ENCODE peak calls at places on chromosomes 13 and 19, in eight cellular contexts. One of them, this sample, is unnamed.

GRCh38 chr19:7722231-7722651 is 9.7 kb downstream of the CLEC4G start:
- DNase-seq in stimulated activated naive CD8-positive, alpha-beta T cell treated with anti-CD3 and anti-CD28 coated beads, Interleukin-15, Interleukin-2, amounts not matched to agents 100 U/mL and 50 U/mL, for 24 hours: no peak
- DNase-seq in T-helper 1 cell: no peak
- DNase-seq in stimulated activated CD4-positive, alpha-beta T cell treated with anti-CD3 and anti-CD28 coated beads, Interleukin-15, amount 100 ng/mL, for 1 hour: no peak
- DNase-seq in CD4-positive, alpha-beta T cell: no peak
- DNase-seq in cardiac muscle cell: no peak
- DNase-seq in tibial nerve: no peak
- DNase-seq in NCI-H1105: no peak
- DNase-seq in this sample: no peak

GRCh38 chr13:50576156-50576555 is 267.3 kb downstream of the DLEU7 start:
- DNase-seq in stimulated activated naive CD8-positive, alpha-beta T cell treated with anti-CD3 and anti-CD28 coated beads, Interleukin-15, Interleukin-2, amounts not matched to agents 100 U/mL and 50 U/mL, for 24 hours: no peak
- DNase-seq in T-helper 1 cell: no peak
- DNase-seq in stimulated activated CD4-positive, alpha-beta T cell treated with anti-CD3 and anti-CD28 coated beads, Interleukin-15, amount 100 ng/mL, for 1 hour: no peak
- DNase-seq in CD4-positive, alpha-beta T cell: no peak
- DNase-seq in cardiac muscle cell: no peak
- DNase-seq in tibial nerve: no peak
- DNase-seq in NCI-H1105: peak
- DNase-seq in this sample: peak

GRCh38 chr19:18340990-18341868 is 831 bp downstream of the PGPEP1 start:
- DNase-seq in stimulated activated naive CD8-positive, alpha-beta T cell treated with anti-CD3 and anti-CD28 coated beads, Interleukin-15, Interleukin-2, amounts not matched to agents 100 U/mL and 50 U/mL, for 24 hours: peak
- DNase-seq in T-helper 1 cell: peak
- DNase-seq in stimulated activated CD4-positive, alpha-beta T cell treated with anti-CD3 and anti-CD28 coated beads, Interleukin-15, amount 100 ng/mL, for 1 hour: peak
- DNase-seq in CD4-positive, alpha-beta T cell: peak
- DNase-seq in cardiac muscle cell: peak
- DNase-seq in tibial nerve: peak
- DNase-seq in NCI-H1105: peak
- DNase-seq in this sample: no peak

GRCh38 chr19:41554902-41555301 is 21.1 kb upstream of the CEACAM21 start:
- DNase-seq in stimulated activated naive CD8-positive, alpha-beta T cell treated with anti-CD3 and anti-CD28 coated beads, Interleukin-15, Interleukin-2, amounts not matched to agents 100 U/mL and 50 U/mL, for 24 hours: no peak
- DNase-seq in T-helper 1 cell: peak
- DNase-seq in stimulated activated CD4-positive, alpha-beta T cell treated with anti-CD3 and anti-CD28 coated beads, Interleukin-15, amount 100 ng/mL, for 1 hour: no peak
- DNase-seq in CD4-positive, alpha-beta T cell: no peak
- DNase-seq in cardiac muscle cell: no peak
- DNase-seq in tibial nerve: no peak
- DNase-seq in NCI-H1105: no peak
- DNase-seq in this sample: no peak

GRCh38 chr13:109448629-109449028 is 337.8 kb downstream of the IRS2 start:
- DNase-seq in stimulated activated naive CD8-positive, alpha-beta T cell treated with anti-CD3 and anti-CD28 coated beads, Interleukin-15, Interleukin-2, amounts not matched to agents 100 U/mL and 50 U/mL, for 24 hours: no peak
- DNase-seq in T-helper 1 cell: no peak
- DNase-seq in stimulated activated CD4-positive, alpha-beta T cell treated with anti-CD3 and anti-CD28 coated beads, Interleukin-15, amount 100 ng/mL, for 1 hour: no peak
- DNase-seq in CD4-positive, alpha-beta T cell: no peak
- DNase-seq in cardiac muscle cell: no peak
- DNase-seq in tibial nerve: no peak
- DNase-seq in NCI-H1105: no peak
- DNase-seq in this sample: no peak

GRCh38 chr19:2113436-2114211 is 16.9 kb downstream of the IZUMO4 start:
- DNase-seq in stimulated activated naive CD8-positive, alpha-beta T cell treated with anti-CD3 and anti-CD28 coated beads, Interleukin-15, Interleukin-2, amounts not matched to agents 100 U/mL and 50 U/mL, for 24 hours: no peak
- DNase-seq in T-helper 1 cell: no peak
- DNase-seq in stimulated activated CD4-positive, alpha-beta T cell treated with anti-CD3 and anti-CD28 coated beads, Interleukin-15, amount 100 ng/mL, for 1 hour: no peak
- DNase-seq in CD4-positive, alpha-beta T cell: no peak
- DNase-seq in cardiac muscle cell: no peak
- DNase-seq in tibial nerve: no peak
- DNase-seq in NCI-H1105: no peak
- DNase-seq in this sample: no peak

GRCh38 chr13:46586766-46587509 is 34.0 kb downstream of the LRCH1 start:
- DNase-seq in stimulated activated naive CD8-positive, alpha-beta T cell treated with anti-CD3 and anti-CD28 coated beads, Interleukin-15, Interleukin-2, amounts not matched to agents 100 U/mL and 50 U/mL, for 24 hours: no peak
- DNase-seq in T-helper 1 cell: no peak
- DNase-seq in stimulated activated CD4-positive, alpha-beta T cell treated with anti-CD3 and anti-CD28 coated beads, Interleukin-15, amount 100 ng/mL, for 1 hour: no peak
- DNase-seq in CD4-positive, alpha-beta T cell: no peak
- DNase-seq in cardiac muscle cell: no peak
- DNase-seq in tibial nerve: no peak
- DNase-seq in NCI-H1105: no peak
- DNase-seq in this sample: no peak

GRCh38 chr19:46378268-46378667 is 31.4 kb downstream of the PPP5C start:
- DNase-seq in stimulated activated naive CD8-positive, alpha-beta T cell treated with anti-CD3 and anti-CD28 coated beads, Interleukin-15, Interleukin-2, amounts not matched to agents 100 U/mL and 50 U/mL, for 24 hours: no peak
- DNase-seq in T-helper 1 cell: no peak
- DNase-seq in stimulated activated CD4-positive, alpha-beta T cell treated with anti-CD3 and anti-CD28 coated beads, Interleukin-15, amount 100 ng/mL, for 1 hour: no peak
- DNase-seq in CD4-positive, alpha-beta T cell: no peak
- DNase-seq in cardiac muscle cell: no peak
- DNase-seq in tibial nerve: no peak
- DNase-seq in NCI-H1105: peak
- DNase-seq in this sample: no peak

GRCh38 chr13:60617863-60618733 is 221.1 kb downstream of the TDRD3 start:
- DNase-seq in stimulated activated naive CD8-positive, alpha-beta T cell treated with anti-CD3 and anti-CD28 coated beads, Interleukin-15, Interleukin-2, amounts not matched to agents 100 U/mL and 50 U/mL, for 24 hours: no peak
- DNase-seq in T-helper 1 cell: no peak
- DNase-seq in stimulated activated CD4-positive, alpha-beta T cell treated with anti-CD3 and anti-CD28 coated beads, Interleukin-15, amount 100 ng/mL, for 1 hour: no peak
- DNase-seq in CD4-positive, alpha-beta T cell: no peak
- DNase-seq in cardiac muscle cell: peak
- DNase-seq in tibial nerve: peak
- DNase-seq in NCI-H1105: no peak
- DNase-seq in this sample: peak

GRCh38 chr19:43572172-43572588 is 3.1 kb downstream of the XRCC1 start:
- DNase-seq in stimulated activated naive CD8-positive, alpha-beta T cell treated with anti-CD3 and anti-CD28 coated beads, Interleukin-15, Interleukin-2, amounts not matched to agents 100 U/mL and 50 U/mL, for 24 hours: no peak
- DNase-seq in T-helper 1 cell: no peak
- DNase-seq in stimulated activated CD4-positive, alpha-beta T cell treated with anti-CD3 and anti-CD28 coated beads, Interleukin-15, amount 100 ng/mL, for 1 hour: no peak
- DNase-seq in CD4-positive, alpha-beta T cell: no peak
- DNase-seq in cardiac muscle cell: no peak
- DNase-seq in tibial nerve: no peak
- DNase-seq in NCI-H1105: no peak
- DNase-seq in this sample: no peak

GRCh38 chr13:113848431-113849260 is 15.2 kb downstream of the GAS6 start:
- DNase-seq in stimulated activated naive CD8-positive, alpha-beta T cell treated with anti-CD3 and anti-CD28 coated beads, Interleukin-15, Interleukin-2, amounts not matched to agents 100 U/mL and 50 U/mL, for 24 hours: no peak
- DNase-seq in T-helper 1 cell: no peak
- DNase-seq in stimulated activated CD4-positive, alpha-beta T cell treated with anti-CD3 and anti-CD28 coated beads, Interleukin-15, amount 100 ng/mL, for 1 hour: no peak
- DNase-seq in CD4-positive, alpha-beta T cell: no peak
- DNase-seq in cardiac muscle cell: no peak
- DNase-seq in tibial nerve: no peak
- DNase-seq in NCI-H1105: no peak
- DNase-seq in this sample: no peak

GRCh38 chr19:1610579-1610978 is 5.3 kb upstream of the UQCR11 start:
- DNase-seq in stimulated activated naive CD8-positive, alpha-beta T cell treated with anti-CD3 and anti-CD28 coated beads, Interleukin-15, Interleukin-2, amounts not matched to agents 100 U/mL and 50 U/mL, for 24 hours: no peak
- DNase-seq in T-helper 1 cell: no peak
- DNase-seq in stimulated activated CD4-positive, alpha-beta T cell treated with anti-CD3 and anti-CD28 coated beads, Interleukin-15, amount 100 ng/mL, for 1 hour: no peak
- DNase-seq in CD4-positive, alpha-beta T cell: no peak
- DNase-seq in cardiac muscle cell: no peak
- DNase-seq in tibial nerve: no peak
- DNase-seq in NCI-H1105: no peak
- DNase-seq in this sample: no peak

GRCh38 chr19:40799558-40800338 is 757 bp downstream of the EGLN2 start:
- DNase-seq in stimulated activated naive CD8-positive, alpha-beta T cell treated with anti-CD3 and anti-CD28 coated beads, Interleukin-15, Interleukin-2, amounts not matched to agents 100 U/mL and 50 U/mL, for 24 hours: peak
- DNase-seq in T-helper 1 cell: no peak
- DNase-seq in stimulated activated CD4-positive, alpha-beta T cell treated with anti-CD3 and anti-CD28 coated beads, Interleukin-15, amount 100 ng/mL, for 1 hour: no peak
- DNase-seq in CD4-positive, alpha-beta T cell: no peak
- DNase-seq in cardiac muscle cell: peak
- DNase-seq in tibial nerve: no peak
- DNase-seq in NCI-H1105: no peak
- DNase-seq in this sample: no peak

GRCh38 chr13:99182439-99182838 is 18.2 kb upstream of the UBAC2 start:
- DNase-seq in stimulated activated naive CD8-positive, alpha-beta T cell treated with anti-CD3 and anti-CD28 coated beads, Interleukin-15, Interleukin-2, amounts not matched to agents 100 U/mL and 50 U/mL, for 24 hours: no peak
- DNase-seq in T-helper 1 cell: no peak
- DNase-seq in stimulated activated CD4-positive, alpha-beta T cell treated with anti-CD3 and anti-CD28 coated beads, Interleukin-15, amount 100 ng/mL, for 1 hour: no peak
- DNase-seq in CD4-positive, alpha-beta T cell: no peak
- DNase-seq in cardiac muscle cell: no peak
- DNase-seq in tibial nerve: no peak
- DNase-seq in NCI-H1105: no peak
- DNase-seq in this sample: no peak

GRCh38 chr13:30963794-30964193 is 31.3 kb downstream of the TEX26 start:
- DNase-seq in stimulated activated naive CD8-positive, alpha-beta T cell treated with anti-CD3 and anti-CD28 coated beads, Interleukin-15, Interleukin-2, amounts not matched to agents 100 U/mL and 50 U/mL, for 24 hours: no peak
- DNase-seq in T-helper 1 cell: no peak
- DNase-seq in stimulated activated CD4-positive, alpha-beta T cell treated with anti-CD3 and anti-CD28 coated beads, Interleukin-15, amount 100 ng/mL, for 1 hour: no peak
- DNase-seq in CD4-positive, alpha-beta T cell: no peak
- DNase-seq in cardiac muscle cell: peak
- DNase-seq in tibial nerve: no peak
- DNase-seq in NCI-H1105: no peak
- DNase-seq in this sample: no peak

GRCh38 chr19:3132971-3133792 is 2.7 kb upstream of the GNA15 start:
- DNase-seq in stimulated activated naive CD8-positive, alpha-beta T cell treated with anti-CD3 and anti-CD28 coated beads, Interleukin-15, Interleukin-2, amounts not matched to agents 100 U/mL and 50 U/mL, for 24 hours: peak
- DNase-seq in T-helper 1 cell: peak
- DNase-seq in stimulated activated CD4-positive, alpha-beta T cell treated with anti-CD3 and anti-CD28 coated beads, Interleukin-15, amount 100 ng/mL, for 1 hour: peak
- DNase-seq in CD4-positive, alpha-beta T cell: peak
- DNase-seq in cardiac muscle cell: no peak
- DNase-seq in tibial nerve: peak
- DNase-seq in NCI-H1105: no peak
- DNase-seq in this sample: peak

GRCh38 chr19:7668842-7669241 is at the start of gene RETN:
- DNase-seq in stimulated activated naive CD8-positive, alpha-beta T cell treated with anti-CD3 and anti-CD28 coated beads, Interleukin-15, Interleukin-2, amounts not matched to agents 100 U/mL and 50 U/mL, for 24 hours: no peak
- DNase-seq in T-helper 1 cell: no peak
- DNase-seq in stimulated activated CD4-positive, alpha-beta T cell treated with anti-CD3 and anti-CD28 coated beads, Interleukin-15, amount 100 ng/mL, for 1 hour: no peak
- DNase-seq in CD4-positive, alpha-beta T cell: no peak
- DNase-seq in cardiac muscle cell: no peak
- DNase-seq in tibial nerve: no peak
- DNase-seq in NCI-H1105: no peak
- DNase-seq in this sample: no peak

GRCh38 chr19:12913011-12913561 is 6.0 kb downstream of the SYCE2 start:
- DNase-seq in stimulated activated naive CD8-positive, alpha-beta T cell treated with anti-CD3 and anti-CD28 coated beads, Interleukin-15, Interleukin-2, amounts not matched to agents 100 U/mL and 50 U/mL, for 24 hours: no peak
- DNase-seq in T-helper 1 cell: no peak
- DNase-seq in stimulated activated CD4-positive, alpha-beta T cell treated with anti-CD3 and anti-CD28 coated beads, Interleukin-15, amount 100 ng/mL, for 1 hour: no peak
- DNase-seq in CD4-positive, alpha-beta T cell: no peak
- DNase-seq in cardiac muscle cell: peak
- DNase-seq in tibial nerve: peak
- DNase-seq in NCI-H1105: peak
- DNase-seq in this sample: peak

GRCh38 chr13:48626077-48626449 is 27.7 kb upstream of the CYSLTR2 start:
- DNase-seq in stimulated activated naive CD8-positive, alpha-beta T cell treated with anti-CD3 and anti-CD28 coated beads, Interleukin-15, Interleukin-2, amounts not matched to agents 100 U/mL and 50 U/mL, for 24 hours: no peak
- DNase-seq in T-helper 1 cell: no peak
- DNase-seq in stimulated activated CD4-positive, alpha-beta T cell treated with anti-CD3 and anti-CD28 coated beads, Interleukin-15, amount 100 ng/mL, for 1 hour: no peak
- DNase-seq in CD4-positive, alpha-beta T cell: no peak
- DNase-seq in cardiac muscle cell: no peak
- DNase-seq in tibial nerve: no peak
- DNase-seq in NCI-H1105: no peak
- DNase-seq in this sample: no peak

GRCh38 chr19:53644061-53644816 is 12.4 kb downstream of the DPRX start:
- DNase-seq in stimulated activated naive CD8-positive, alpha-beta T cell treated with anti-CD3 and anti-CD28 coated beads, Interleukin-15, Interleukin-2, amounts not matched to agents 100 U/mL and 50 U/mL, for 24 hours: no peak
- DNase-seq in T-helper 1 cell: no peak
- DNase-seq in stimulated activated CD4-positive, alpha-beta T cell treated with anti-CD3 and anti-CD28 coated beads, Interleukin-15, amount 100 ng/mL, for 1 hour: no peak
- DNase-seq in CD4-positive, alpha-beta T cell: no peak
- DNase-seq in cardiac muscle cell: no peak
- DNase-seq in tibial nerve: no peak
- DNase-seq in NCI-H1105: no peak
- DNase-seq in this sample: no peak

GRCh38 chr19:7397687-7398086 is 49.0 kb downstream of the ARHGEF18 start:
- DNase-seq in stimulated activated naive CD8-positive, alpha-beta T cell treated with anti-CD3 and anti-CD28 coated beads, Interleukin-15, Interleukin-2, amounts not matched to agents 100 U/mL and 50 U/mL, for 24 hours: no peak
- DNase-seq in T-helper 1 cell: no peak
- DNase-seq in stimulated activated CD4-positive, alpha-beta T cell treated with anti-CD3 and anti-CD28 coated beads, Interleukin-15, amount 100 ng/mL, for 1 hour: no peak
- DNase-seq in CD4-positive, alpha-beta T cell: no peak
- DNase-seq in cardiac muscle cell: no peak
- DNase-seq in tibial nerve: no peak
- DNase-seq in NCI-H1105: no peak
- DNase-seq in this sample: no peak

GRCh38 chr19:34841780-34842179 is 68.8 kb upstream of the ZNF599 start:
- DNase-seq in stimulated activated naive CD8-positive, alpha-beta T cell treated with anti-CD3 and anti-CD28 coated beads, Interleukin-15, Interleukin-2, amounts not matched to agents 100 U/mL and 50 U/mL, for 24 hours: no peak
- DNase-seq in T-helper 1 cell: no peak
- DNase-seq in stimulated activated CD4-positive, alpha-beta T cell treated with anti-CD3 and anti-CD28 coated beads, Interleukin-15, amount 100 ng/mL, for 1 hour: no peak
- DNase-seq in CD4-positive, alpha-beta T cell: no peak
- DNase-seq in cardiac muscle cell: no peak
- DNase-seq in tibial nerve: no peak
- DNase-seq in NCI-H1105: no peak
- DNase-seq in this sample: no peak

GRCh38 chr19:42075364-42075615 is 676 bp upstream of the ZNF574 start:
- DNase-seq in stimulated activated naive CD8-positive, alpha-beta T cell treated with anti-CD3 and anti-CD28 coated beads, Interleukin-15, Interleukin-2, amounts not matched to agents 100 U/mL and 50 U/mL, for 24 hours: no peak
- DNase-seq in T-helper 1 cell: no peak
- DNase-seq in stimulated activated CD4-positive, alpha-beta T cell treated with anti-CD3 and anti-CD28 coated beads, Interleukin-15, amount 100 ng/mL, for 1 hour: no peak
- DNase-seq in CD4-positive, alpha-beta T cell: no peak
- DNase-seq in cardiac muscle cell: no peak
- DNase-seq in tibial nerve: peak
- DNase-seq in NCI-H1105: no peak
- DNase-seq in this sample: no peak

GRCh38 chr19:33175886-33176669 is 18.1 kb upstream of the LRP3 start:
- DNase-seq in stimulated activated naive CD8-positive, alpha-beta T cell treated with anti-CD3 and anti-CD28 coated beads, Interleukin-15, Interleukin-2, amounts not matched to agents 100 U/mL and 50 U/mL, for 24 hours: peak
- DNase-seq in T-helper 1 cell: no peak
- DNase-seq in stimulated activated CD4-positive, alpha-beta T cell treated with anti-CD3 and anti-CD28 coated beads, Interleukin-15, amount 100 ng/mL, for 1 hour: no peak
- DNase-seq in CD4-positive, alpha-beta T cell: peak
- DNase-seq in cardiac muscle cell: peak
- DNase-seq in tibial nerve: no peak
- DNase-seq in NCI-H1105: no peak
- DNase-seq in this sample: peak

GRCh38 chr19:51501594-51502263 is at the start of gene SIGLEC12:
- DNase-seq in stimulated activated naive CD8-positive, alpha-beta T cell treated with anti-CD3 and anti-CD28 coated beads, Interleukin-15, Interleukin-2, amounts not matched to agents 100 U/mL and 50 U/mL, for 24 hours: peak
- DNase-seq in T-helper 1 cell: no peak
- DNase-seq in stimulated activated CD4-positive, alpha-beta T cell treated with anti-CD3 and anti-CD28 coated beads, Interleukin-15, amount 100 ng/mL, for 1 hour: no peak
- DNase-seq in CD4-positive, alpha-beta T cell: no peak
- DNase-seq in cardiac muscle cell: no peak
- DNase-seq in tibial nerve: peak
- DNase-seq in NCI-H1105: no peak
- DNase-seq in this sample: no peak

GRCh38 chr13:32264407-32264806 is 50.8 kb downstream of the ZAR1L start:
- DNase-seq in stimulated activated naive CD8-positive, alpha-beta T cell treated with anti-CD3 and anti-CD28 coated beads, Interleukin-15, Interleukin-2, amounts not matched to agents 100 U/mL and 50 U/mL, for 24 hours: no peak
- DNase-seq in T-helper 1 cell: no peak
- DNase-seq in stimulated activated CD4-positive, alpha-beta T cell treated with anti-CD3 and anti-CD28 coated beads, Interleukin-15, amount 100 ng/mL, for 1 hour: no peak
- DNase-seq in CD4-positive, alpha-beta T cell: no peak
- DNase-seq in cardiac muscle cell: no peak
- DNase-seq in tibial nerve: peak
- DNase-seq in NCI-H1105: no peak
- DNase-seq in this sample: no peak

GRCh38 chr19:55086730-55087541 is 11.3 kb downstream of the EPS8L1 start:
- DNase-seq in stimulated activated naive CD8-positive, alpha-beta T cell treated with anti-CD3 and anti-CD28 coated beads, Interleukin-15, Interleukin-2, amounts not matched to agents 100 U/mL and 50 U/mL, for 24 hours: peak
- DNase-seq in T-helper 1 cell: peak
- DNase-seq in stimulated activated CD4-positive, alpha-beta T cell treated with anti-CD3 and anti-CD28 coated beads, Interleukin-15, amount 100 ng/mL, for 1 hour: no peak
- DNase-seq in CD4-positive, alpha-beta T cell: no peak
- DNase-seq in cardiac muscle cell: peak
- DNase-seq in tibial nerve: peak
- DNase-seq in NCI-H1105: peak
- DNase-seq in this sample: peak

GRCh38 chr13:21242236-21242635 is 65.8 kb downstream of the MRPL57 start:
- DNase-seq in stimulated activated naive CD8-positive, alpha-beta T cell treated with anti-CD3 and anti-CD28 coated beads, Interleukin-15, Interleukin-2, amounts not matched to agents 100 U/mL and 50 U/mL, for 24 hours: no peak
- DNase-seq in T-helper 1 cell: no peak
- DNase-seq in stimulated activated CD4-positive, alpha-beta T cell treated with anti-CD3 and anti-CD28 coated beads, Interleukin-15, amount 100 ng/mL, for 1 hour: no peak
- DNase-seq in CD4-positive, alpha-beta T cell: no peak
- DNase-seq in cardiac muscle cell: peak
- DNase-seq in tibial nerve: no peak
- DNase-seq in NCI-H1105: no peak
- DNase-seq in this sample: peak

GRCh38 chr19:10079031-10079453 is 7.1 kb upstream of the SHFL start:
- DNase-seq in stimulated activated naive CD8-positive, alpha-beta T cell treated with anti-CD3 and anti-CD28 coated beads, Interleukin-15, Interleukin-2, amounts not matched to agents 100 U/mL and 50 U/mL, for 24 hours: no peak
- DNase-seq in T-helper 1 cell: no peak
- DNase-seq in stimulated activated CD4-positive, alpha-beta T cell treated with anti-CD3 and anti-CD28 coated beads, Interleukin-15, amount 100 ng/mL, for 1 hour: no peak
- DNase-seq in CD4-positive, alpha-beta T cell: no peak
- DNase-seq in cardiac muscle cell: no peak
- DNase-seq in tibial nerve: no peak
- DNase-seq in NCI-H1105: no peak
- DNase-seq in this sample: no peak

GRCh38 chr13:96299235-96299634 is 209.3 kb downstream of the HS6ST3 start:
- DNase-seq in stimulated activated naive CD8-positive, alpha-beta T cell treated with anti-CD3 and anti-CD28 coated beads, Interleukin-15, Interleukin-2, amounts not matched to agents 100 U/mL and 50 U/mL, for 24 hours: no peak
- DNase-seq in T-helper 1 cell: no peak
- DNase-seq in stimulated activated CD4-positive, alpha-beta T cell treated with anti-CD3 and anti-CD28 coated beads, Interleukin-15, amount 100 ng/mL, for 1 hour: no peak
- DNase-seq in CD4-positive, alpha-beta T cell: no peak
- DNase-seq in cardiac muscle cell: no peak
- DNase-seq in tibial nerve: no peak
- DNase-seq in NCI-H1105: no peak
- DNase-seq in this sample: no peak

GRCh38 chr19:315811-316210 is 24.6 kb upstream of the PLPP2 start:
- DNase-seq in stimulated activated naive CD8-positive, alpha-beta T cell treated with anti-CD3 and anti-CD28 coated beads, Interleukin-15, Interleukin-2, amounts not matched to agents 100 U/mL and 50 U/mL, for 24 hours: no peak
- DNase-seq in T-helper 1 cell: no peak
- DNase-seq in stimulated activated CD4-positive, alpha-beta T cell treated with anti-CD3 and anti-CD28 coated beads, Interleukin-15, amount 100 ng/mL, for 1 hour: no peak
- DNase-seq in CD4-positive, alpha-beta T cell: no peak
- DNase-seq in cardiac muscle cell: no peak
- DNase-seq in tibial nerve: no peak
- DNase-seq in NCI-H1105: no peak
- DNase-seq in this sample: no peak

GRCh38 chr19:41324921-41325639 is 15.1 kb downstream of the CCDC97 start:
- DNase-seq in stimulated activated naive CD8-positive, alpha-beta T cell treated with anti-CD3 and anti-CD28 coated beads, Interleukin-15, Interleukin-2, amounts not matched to agents 100 U/mL and 50 U/mL, for 24 hours: peak
- DNase-seq in T-helper 1 cell: no peak
- DNase-seq in stimulated activated CD4-positive, alpha-beta T cell treated with anti-CD3 and anti-CD28 coated beads, Interleukin-15, amount 100 ng/mL, for 1 hour: no peak
- DNase-seq in CD4-positive, alpha-beta T cell: no peak
- DNase-seq in cardiac muscle cell: peak
- DNase-seq in tibial nerve: no peak
- DNase-seq in NCI-H1105: no peak
- DNase-seq in this sample: no peak

GRCh38 chr19:34364830-34365462 is at the start of gene GPI:
- DNase-seq in stimulated activated naive CD8-positive, alpha-beta T cell treated with anti-CD3 and anti-CD28 coated beads, Interleukin-15, Interleukin-2, amounts not matched to agents 100 U/mL and 50 U/mL, for 24 hours: peak
- DNase-seq in T-helper 1 cell: peak
- DNase-seq in stimulated activated CD4-positive, alpha-beta T cell treated with anti-CD3 and anti-CD28 coated beads, Interleukin-15, amount 100 ng/mL, for 1 hour: peak
- DNase-seq in CD4-positive, alpha-beta T cell: peak
- DNase-seq in cardiac muscle cell: peak
- DNase-seq in tibial nerve: peak
- DNase-seq in NCI-H1105: peak
- DNase-seq in this sample: peak

GRCh38 chr19:4723465-4724251 is at the start of gene DPP9:
- DNase-seq in stimulated activated naive CD8-positive, alpha-beta T cell treated with anti-CD3 and anti-CD28 coated beads, Interleukin-15, Interleukin-2, amounts not matched to agents 100 U/mL and 50 U/mL, for 24 hours: peak
- DNase-seq in T-helper 1 cell: peak
- DNase-seq in stimulated activated CD4-positive, alpha-beta T cell treated with anti-CD3 and anti-CD28 coated beads, Interleukin-15, amount 100 ng/mL, for 1 hour: peak
- DNase-seq in CD4-positive, alpha-beta T cell: peak
- DNase-seq in cardiac muscle cell: peak
- DNase-seq in tibial nerve: peak
- DNase-seq in NCI-H1105: peak
- DNase-seq in this sample: peak

This sample was measured in COR-L47.